ENCODE peak calls at places on chromosomes 11 and 22, in eight cellular contexts. E, W, J, I, D, X, G and Q are unnamed samples.
A peak's percentile ranks its signal among the peaks of the same experiment; 100 is the strongest.

GRCh38 chr11:106786251-106786650 is 232.0 kb downstream of the GUCY1A2 start:
- DNase-seq in E (no peak), W (no peak), J (no peak), I (no peak), D (no peak), X (no peak), G (no peak), Q (no peak)

GRCh38 chr22:17945851-17946690 is 78.3 kb downstream of the MICAL3 start:
- DNase-seq in E (no peak), W (no peak), J (peak; percentile 2), I (no peak), D (no peak), X (no peak), G (no peak), Q (no peak)

GRCh38 chr11:60870276-60870675 is 2.9 kb downstream of the ZP1 start:
- DNase-seq in E (no peak), W (no peak), J (no peak), I (no peak), D (no peak), X (no peak), G (no peak), Q (no peak)

GRCh38 chr11:110472858-110473257 is 43.1 kb downstream of the FDX1 start:
- DNase-seq in E (no peak), W (peak; percentile 31), J (no peak), I (no peak), D (no peak), X (no peak), G (no peak), Q (no peak)

GRCh38 chr11:1755344-1756023 is 5.1 kb upstream of the IFITM10 start:
- DNase-seq in E (no peak), W (no peak), J (no peak), I (no peak), D (no peak), X (no peak), G (no peak), Q (no peak)

GRCh38 chr22:39519681-39520053 is 695 bp upstream of the ATF4 start:
- DNase-seq in E (peak; percentile 65), W (peak; percentile 61), J (peak; percentile 62), I (peak; percentile 30), D (no peak), X (no peak), G (peak; percentile 68), Q (no peak)

GRCh38 chr22:30235687-30236170 is 10.8 kb downstream of the LIF start:
- DNase-seq in E (no peak), W (peak; percentile 85), J (no peak), I (peak; percentile 63), D (no peak), X (no peak), G (no peak), Q (no peak)

GRCh38 chr11:91160661-91161060 is 937.8 kb upstream of the CHORDC1 start:
- DNase-seq in E (no peak), W (no peak), J (no peak), I (no peak), D (no peak), X (no peak), G (no peak), Q (no peak)

GRCh38 chr11:58330861-58331260 is 28.0 kb downstream of the OR5B17 start:
- DNase-seq in E (no peak), W (peak; percentile 70), J (no peak), I (no peak), D (no peak), X (no peak), G (no peak), Q (no peak)

GRCh38 chr22:11626422-11626773 is 3901.6 kb upstream of the OR11H1 start:
- DNase-seq in E (no peak), W (no peak), J (no peak), I (no peak), D (no peak), X (no peak), G (no peak), Q (no peak)
- TF ChIP-seq CTCF in E (no peak), W (no peak), J (no peak), I (no peak), D (no peak), X (no peak), G (no peak), Q (no peak)

GRCh38 chr11:6742260-6742659 is 29.5 kb downstream of the OR2AG2 start:
- DNase-seq in E (no peak), W (no peak), J (no peak), I (no peak), D (no peak), X (no peak), G (no peak), Q (no peak)
- TF ChIP-seq CTCF in E (no peak), W (no peak), J (no peak), I (no peak), D (no peak), X (no peak), G (no peak), Q (no peak)

GRCh38 chr11:17846852-17847453 is 112.4 kb downstream of the KCNC1 start:
- DNase-seq in E (no peak), W (no peak), J (no peak), I (no peak), D (no peak), X (no peak), G (peak; percentile 19), Q (no peak)
- TF ChIP-seq CTCF in E (peak; percentile 22), W (peak; percentile 28), J (no peak), I (no peak), D (no peak), X (peak; percentile 25), G (peak; percentile 27), Q (peak; percentile 41)

DNA sequence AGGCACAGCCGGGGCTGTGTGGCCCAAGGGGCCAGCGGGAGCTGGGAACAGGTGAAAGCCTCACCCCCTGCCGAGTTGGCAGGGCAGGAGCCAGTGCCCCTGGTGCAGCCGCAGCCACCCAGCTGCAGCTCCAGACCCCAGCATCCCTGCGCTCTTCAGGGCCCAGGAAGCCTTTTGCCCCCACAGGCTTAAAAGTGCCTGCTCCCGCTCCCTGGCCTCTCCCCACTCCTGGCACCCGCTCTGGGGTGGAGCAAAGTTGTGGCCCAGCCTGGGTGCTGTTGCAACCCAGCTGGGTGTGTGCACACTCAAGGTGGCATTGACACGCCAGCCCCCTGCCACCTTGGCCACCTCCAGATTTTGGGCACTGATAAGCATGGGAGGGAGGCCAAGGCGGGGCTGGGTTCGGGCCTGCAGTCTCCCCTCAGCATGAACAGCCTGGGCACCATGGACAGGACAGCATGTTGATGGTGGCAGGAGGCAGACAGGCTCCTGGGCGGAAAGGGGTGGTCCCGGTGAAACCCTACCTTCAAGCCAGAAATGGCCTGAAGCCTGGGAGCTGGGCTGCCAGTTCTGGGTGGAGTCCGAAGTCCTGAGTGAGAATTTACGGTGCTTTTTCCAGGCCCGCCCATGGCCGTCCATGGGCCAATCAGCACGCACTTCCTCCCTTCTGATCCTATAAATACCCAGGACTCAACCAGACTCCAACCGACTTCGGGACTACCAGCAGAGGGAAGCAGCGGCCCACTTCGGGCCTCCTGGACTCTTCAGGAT is 23.5 kb upstream of the RNASEH2C start:
- DNase-seq in E (peak; percentile 82), W (peak; percentile 44), J (peak; percentile 49), I (peak; percentile 34), D (no peak), X (peak; percentile 62), G (peak; percentile 67), Q (no peak)
- TF ChIP-seq CTCF in E (peak; percentile 63), W (peak; percentile 55), J (peak; percentile 38), I (peak; percentile 14), D (no peak), X (peak; percentile 59), G (peak; percentile 71), Q (peak; percentile 51)

DNA sequence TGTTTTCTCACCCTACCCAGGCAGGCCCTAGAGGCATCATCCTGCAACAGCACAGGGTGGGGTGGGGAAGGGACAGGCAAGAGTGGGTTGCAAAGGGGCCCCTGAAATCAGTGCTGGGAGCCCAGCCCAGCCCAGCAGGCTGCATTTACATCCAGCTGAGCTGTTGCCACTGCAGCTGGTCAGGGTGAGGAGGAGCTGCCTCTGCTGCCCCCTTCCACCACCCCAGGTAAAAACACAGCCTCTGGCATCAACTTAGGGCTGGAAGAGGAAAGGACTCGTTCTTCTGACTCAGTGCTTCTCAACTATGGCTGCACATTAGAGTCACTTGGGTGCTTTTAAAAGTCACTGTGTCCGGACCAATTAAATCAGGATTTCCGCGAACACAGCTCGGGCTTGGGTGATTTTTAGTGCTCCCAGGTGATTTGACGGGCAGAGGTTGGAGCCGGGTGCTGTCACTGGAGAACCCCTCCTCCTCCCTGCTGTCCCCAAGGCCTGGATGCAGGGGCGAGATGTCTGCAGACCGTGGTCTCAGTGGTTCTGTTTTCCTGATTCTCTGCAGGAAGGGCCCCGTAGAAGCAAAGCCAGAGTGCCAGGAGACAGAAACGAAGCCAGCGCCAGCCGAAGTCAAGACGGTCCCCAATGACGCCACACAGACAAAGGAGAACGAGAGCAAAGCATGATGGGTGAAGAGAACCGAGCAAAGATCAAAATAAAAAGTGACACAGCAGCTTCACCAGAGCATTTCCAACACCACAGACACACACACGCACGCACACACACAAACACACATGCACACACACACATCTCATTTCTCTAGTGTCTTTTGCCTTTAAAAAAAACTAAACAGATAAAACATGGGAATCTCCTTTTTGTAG is 39.4 kb upstream of the TTC12 start:
- DNase-seq in E (peak; percentile 73), W (no peak), J (no peak), I (peak; percentile 27), D (no peak), X (no peak), G (peak; percentile 52), Q (no peak)
- TF ChIP-seq CTCF in E (peak; percentile 64), W (peak; percentile 19), J (no peak), I (no peak), D (no peak), X (peak; percentile 23), G (peak; percentile 56), Q (peak; percentile 40)

GRCh38 chr11:119479685-119480275 is 56.8 kb upstream of the THY1 start:
- DNase-seq in E (peak; percentile 74), W (peak; percentile 55), J (no peak), I (no peak), D (no peak), X (no peak), G (no peak), Q (peak; percentile 56)
- TF ChIP-seq CTCF in E (peak; percentile 87), W (peak; percentile 79), J (no peak), I (no peak), D (no peak), X (peak; percentile 52), G (peak; percentile 34), Q (peak; percentile 77)

DNA sequence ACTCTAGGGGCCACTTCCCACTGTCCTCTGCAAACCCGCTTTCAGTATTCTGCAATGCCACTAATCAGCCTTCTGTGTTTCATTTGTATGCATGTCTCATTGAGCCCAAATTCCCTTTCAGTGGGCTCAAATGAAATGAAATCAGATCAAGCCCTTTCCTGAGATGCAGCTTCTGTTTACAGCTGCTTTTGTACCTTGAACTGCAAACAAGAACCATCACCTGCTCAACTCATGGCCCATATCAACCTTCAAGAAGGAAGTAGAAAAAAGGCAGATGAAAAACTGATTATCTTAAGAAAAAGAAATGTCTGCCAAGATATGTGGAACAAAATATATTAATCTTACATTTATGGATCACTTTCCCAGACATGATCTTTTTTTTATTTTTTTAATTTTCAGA is 141.1 kb upstream of the ARHGAP42 start:
- DNase-seq in E (no peak), W (no peak), J (no peak), I (no peak), D (no peak), X (no peak), G (no peak), Q (no peak)
- TF ChIP-seq CTCF in E (no peak), W (no peak), J (no peak), I (no peak), D (no peak), X (no peak), G (no peak), Q (no peak)

GRCh38 chr11:73113426-73113825 is 28.7 kb downstream of the FCHSD2 start:
- DNase-seq in E (no peak), W (no peak), J (no peak), I (peak; percentile 5), D (no peak), X (no peak), G (no peak), Q (no peak)
- TF ChIP-seq CTCF in E (no peak), W (no peak), J (no peak), I (no peak), D (no peak), X (no peak), G (no peak), Q (no peak)

GRCh38 chr11:65225284-65226102 is 36.3 kb upstream of the POLA2 start:
- DNase-seq in E (peak; percentile 69), W (peak; percentile 54), J (peak; percentile 69), I (peak; percentile 77), D (no peak), X (no peak), G (peak; percentile 40), Q (no peak)
- TF ChIP-seq CTCF in E (peak; percentile 69), W (peak; percentile 55), J (peak; percentile 51), I (peak; percentile 75), D (peak; percentile 41), X (peak; percentile 28), G (peak; percentile 49), Q (peak; percentile 61)